ENCODE peak calls at places on chromosomes 7 and 10, in five cellular contexts. Z is colonic mucosa; S is activated CD4-positive, alpha-beta T cell treated with anti-CD3 and anti-CD28 coated beads, Interleukin-2, amount 10 ng/mL, durations not matched to agents 7 days and 5 days; P is EH; L is mesothelial cell of epicardium. M is an unnamed sample.

GRCh38 chr10:115402690-115403089 is 309.5 kb downstream of the ATRNL1 start:
- DNase-seq in Z (no peak), L (no peak), P (peak), S (no peak), M (no peak)

GRCh38 chr7:15600298-15600697 is 38.5 kb upstream of the AGMO start:
- DNase-seq in P (no peak), Z (no peak), L (no peak), S (no peak), M (no peak)

GRCh38 chr7:36607741-36608140 is 116.6 kb downstream of the AOAH start:
- DNase-seq in S (no peak), Z (no peak), L (no peak), P (no peak), M (no peak)

GRCh38 chr10:13788701-13789447 is 202.1 kb downstream of the PRPF18 start:
- DNase-seq in Z (no peak), S (no peak), L (no peak), P (peak), M (peak)

GRCh38 chr7:142168746-142169145 is 57.2 kb downstream of the MGAM2 start:
- DNase-seq in P (no peak), Z (no peak), S (no peak), L (no peak), M (no peak)

GRCh38 chr7:142556745-142557144 is 192.5 kb upstream of the PRSS1 start:
- DNase-seq in Z (no peak), S (no peak), P (peak), L (no peak), M (peak)

GRCh38 chr7:54823776-54824175 is 64.8 kb upstream of the SEC61G start:
- DNase-seq in Z (no peak), L (no peak), S (no peak), P (no peak), M (no peak)

GRCh38 chr10:29804025-29804852 is 169.5 kb upstream of the SVIL start:
- DNase-seq in S (no peak), L (no peak), P (peak), Z (peak), M (peak)

GRCh38 chr7:133252506-133252857 is 396 bp upstream of the EXOC4 start:
- DNase-seq in L (no peak), P (no peak), S (no peak), Z (no peak), M (no peak)

GRCh38 chr7:110283056-110283455 is 807.9 kb upstream of the LRRN3 start:
- DNase-seq in L (no peak), S (no peak), Z (no peak), P (no peak), M (no peak)

GRCh38 chr10:72315054-72315453 is 39.7 kb downstream of the DNAJB12 start:
- DNase-seq in P (no peak), L (no peak), Z (peak), S (no peak), M (no peak)

GRCh38 chr7:140036224-140036651 is 26.5 kb downstream of the PARP12 start:
- DNase-seq in L (no peak), P (no peak), S (peak), Z (no peak), M (no peak)

GRCh38 chr7:94623820-94624219 is 32.1 kb downstream of the SGCE start:
- DNase-seq in S (no peak), Z (no peak), L (no peak), P (no peak), M (no peak)

GRCh38 chr7:120990468-120991118 is 2.1 kb downstream of the CPED1 start:
- DNase-seq in S (no peak), P (peak), L (no peak), Z (no peak), M (no peak)

GRCh38 chr10:131065673-131066331 is 245.7 kb downstream of the TCERG1L start:
- DNase-seq in Z (no peak), S (no peak), L (no peak), P (no peak), M (no peak)

GRCh38 chr7:142523821-142524460 is 225.3 kb upstream of the PRSS1 start:
- DNase-seq in L (no peak), S (no peak), Z (no peak), P (peak), M (no peak)